ENCODE peak calls at places on chromosome 16, in ten cellular contexts. A is cardiac fibroblast, P is AG09319, J is tibial artery, N is heart right ventricle, X is fibroblast of the aortic adventitia, B is ascending aorta, M is heart left ventricle, G is AG10803, I is MCF 10A. T is an unnamed sample.

GRCh38 chr16:75464130-75464918 is at the start of gene TMEM170A:
- DNase-seq in X (peak), J (peak), N (peak), G (peak), I (peak), A (peak), B (peak), M (peak), P (peak), T (peak)

GRCh38 chr16:21159281-21159951 is 942 bp downstream of the LDAF1 start:
- DNase-seq in J (peak), P (no peak), B (no peak), A (peak), G (no peak), X (no peak), M (peak), I (peak), N (peak), T (no peak)

GRCh38 chr16:87330257-87330624 is 13.0 kb upstream of the C16orf95 start:
- DNase-seq in A (no peak), J (no peak), P (no peak), I (no peak), N (no peak), G (no peak), X (no peak), M (no peak), B (no peak), T (no peak)

GRCh38 chr16:57039148-57039812 is 49.9 kb downstream of the NLRC5 start:
- DNase-seq in X (peak), P (peak), N (no peak), B (no peak), J (no peak), A (peak), M (no peak), G (peak), I (no peak), T (peak)

GRCh38 chr16:1466968-1467521 is 7.8 kb downstream of the CLCN7 start:
- DNase-seq in I (peak), G (no peak), J (no peak), X (no peak), A (no peak), P (no peak), M (peak), N (no peak), B (no peak), T (no peak)

GRCh38 chr16:9854665-9855064 is 327.6 kb downstream of the GRIN2A start:
- DNase-seq in P (peak), G (peak), A (no peak), M (peak), J (no peak), I (no peak), N (peak), X (peak), B (no peak), T (peak)

GRCh38 chr16:48592839-48593429 is 17.0 kb downstream of the N4BP1 start:
- DNase-seq in A (no peak), B (no peak), G (no peak), P (no peak), N (no peak), M (no peak), X (no peak), I (peak), J (no peak), T (no peak)

GRCh38 chr16:70416748-70417616 is 21.9 kb downstream of the ST3GAL2 start:
- DNase-seq in I (no peak), A (no peak), G (no peak), M (no peak), J (no peak), B (no peak), P (no peak), X (no peak), N (no peak), T (no peak)

GRCh38 chr16:10312784-10313724 is 72.8 kb upstream of the ATF7IP2 start:
- DNase-seq in X (no peak), G (no peak), A (no peak), I (no peak), B (no peak), N (no peak), J (no peak), P (no peak), M (no peak), T (no peak)

GRCh38 chr16:71883849-71884638 is at the start of gene ZNF821:
- DNase-seq in J (peak), N (peak), A (peak), X (peak), M (peak), G (peak), I (peak), P (no peak), B (peak), T (peak)

GRCh38 chr16:1070084-1070987 is 2.2 kb upstream of the SSTR5 start:
- DNase-seq in J (no peak), X (no peak), A (no peak), B (no peak), I (no peak), G (no peak), P (no peak), M (no peak), N (no peak), T (no peak)

GRCh38 chr16:2705351-2705750 is 14.7 kb downstream of the PRSS27 start:
- DNase-seq in N (no peak), B (no peak), G (no peak), P (no peak), I (no peak), J (no peak), X (no peak), A (no peak), M (no peak), T (no peak)

GRCh38 chr16:9225527-9226316 is 134.3 kb downstream of the HAPSTR1 start:
- DNase-seq in G (peak), M (no peak), I (peak), P (no peak), X (no peak), B (no peak), N (no peak), A (no peak), J (no peak), T (no peak)

GRCh38 chr16:67552476-67552875 is 9.8 kb upstream of the CTCF start:
- DNase-seq in B (no peak), X (no peak), G (no peak), M (peak), J (no peak), N (peak), I (no peak), A (no peak), P (no peak), T (no peak)

GRCh38 chr16:50747206-50747956 is 5.5 kb downstream of the CYLD start:
- DNase-seq in B (no peak), G (no peak), P (no peak), N (no peak), M (no peak), J (no peak), X (peak), I (peak), A (peak), T (no peak)

GRCh38 chr16:84619103-84619460 is 1.2 kb upstream of the COTL1 start:
- DNase-seq in X (no peak), M (no peak), B (no peak), J (no peak), N (no peak), A (no peak), G (no peak), P (no peak), I (no peak), T (no peak)

GRCh38 chr16:57795431-57795878 is 6.8 kb downstream of the KIFC3 start:
- DNase-seq in B (no peak), J (no peak), G (peak), M (no peak), X (peak), A (peak), I (peak), N (peak), P (no peak), T (peak)

GRCh38 chr16:58814348-58814801 is 80.3 kb upstream of the GOT2 start:
- DNase-seq in X (peak), M (peak), B (no peak), I (peak), J (peak), N (peak), P (peak), A (peak), G (peak), T (peak)

GRCh38 chr16:23683487-23683886 is 4.8 kb downstream of the PLK1 start:
- DNase-seq in X (no peak), B (no peak), J (no peak), I (no peak), G (no peak), A (no peak), M (no peak), N (no peak), P (no peak), T (no peak)

GRCh38 chr16:83847371-83848225 is 39.8 kb downstream of the HSBP1 start:
- DNase-seq in B (no peak), M (no peak), I (peak), P (no peak), A (no peak), G (no peak), N (no peak), X (no peak), J (no peak), T (no peak)

GRCh38 chr16:79923431-79923830 is 322.9 kb upstream of the MAF start:
- DNase-seq in G (no peak), A (no peak), I (no peak), J (no peak), N (no peak), B (no peak), X (no peak), P (no peak), M (no peak), T (no peak)

GRCh38 chr16:89696598-89697128 is 4.8 kb downstream of the SPATA2L start:
- DNase-seq in P (no peak), J (no peak), G (no peak), B (no peak), X (no peak), I (no peak), A (no peak), N (no peak), M (no peak), T (no peak)

GRCh38 chr16:23679274-23679985 is 741 bp downstream of the PLK1 start:
- DNase-seq in B (no peak), A (peak), I (peak), G (no peak), X (peak), M (no peak), N (no peak), P (no peak), J (no peak), T (peak)

GRCh38 chr16:20763461-20764232 is at the start of gene ACSM3:
- DNase-seq in J (peak), I (peak), A (peak), P (peak), X (peak), B (peak), M (peak), N (peak), G (peak), T (peak)

GRCh38 chr16:11405331-11406176 is 60.3 kb downstream of the RMI2 start:
- DNase-seq in I (peak), J (no peak), M (peak), G (no peak), X (no peak), B (no peak), A (peak), N (no peak), P (no peak), T (no peak)

GRCh38 chr16:74724820-74725549 is 24.3 kb upstream of the MLKL start:
- DNase-seq in B (peak), M (no peak), I (peak), G (no peak), N (no peak), X (peak), P (no peak), A (peak), J (no peak), T (peak)

GRCh38 chr16:20904507-20905079 is 4.0 kb downstream of the LYRM1 start:
- DNase-seq in I (peak), M (no peak), J (no peak), X (peak), B (no peak), N (no peak), A (peak), P (no peak), G (peak), T (peak)

GRCh38 chr16:54630284-54630967 is 300.2 kb upstream of the IRX5 start:
- DNase-seq in G (peak), X (peak), B (no peak), A (peak), N (no peak), J (no peak), P (peak), M (no peak), I (peak), T (peak)

GRCh38 chr16:62256406-62256805 is 220.2 kb upstream of the CDH8 start:
- DNase-seq in J (no peak), A (no peak), X (no peak), M (no peak), N (no peak), I (no peak), B (no peak), P (no peak), G (no peak), T (no peak)

GRCh38 chr16:64910351-64910750 is 211.5 kb downstream of the CDH11 start:
- DNase-seq in M (peak), A (peak), G (peak), X (peak), P (peak), I (peak), N (peak), J (peak), B (peak), T (peak)

GRCh38 chr16:86854058-86854621 is 275.8 kb downstream of the FOXL1 start:
- DNase-seq in M (no peak), G (peak), I (no peak), B (no peak), J (no peak), A (peak), N (no peak), P (peak), X (peak), T (peak)

GRCh38 chr16:6891486-6891885 is 441.2 kb upstream of the RBFOX1 start:
- DNase-seq in J (no peak), P (no peak), A (no peak), N (no peak), G (no peak), I (no peak), M (no peak), X (no peak), B (no peak), T (no peak)

GRCh38 chr16:75218256-75219076 is at the start of gene CTRB1:
- DNase-seq in X (no peak), P (no peak), G (no peak), N (no peak), J (no peak), B (no peak), I (no peak), A (no peak), M (no peak), T (no peak)

GRCh38 chr16:1958715-1959268 is 546 bp upstream of the NDUFB10 start:
- DNase-seq in G (no peak), I (no peak), B (no peak), J (no peak), X (no peak), P (no peak), A (no peak), M (no peak), N (no peak), T (no peak)

GRCh38 chr16:47787695-47788094 is 326.6 kb downstream of the PHKB start:
- DNase-seq in B (no peak), P (no peak), G (peak), J (no peak), N (no peak), X (peak), I (peak), M (no peak), A (peak), T (peak)

GRCh38 chr16:11481987-11482386 is 104.7 kb downstream of the LITAF start:
- DNase-seq in N (no peak), P (no peak), A (no peak), M (no peak), I (no peak), G (peak), X (no peak), J (no peak), B (no peak), T (no peak)

GRCh38 chr16:30032083-30032819 is 1.2 kb upstream of the TLCD3B start:
- DNase-seq in N (no peak), J (no peak), P (no peak), A (peak), I (peak), B (no peak), X (peak), G (peak), M (no peak), T (peak)

GRCh38 chr16:23771027-23771426 is 16.2 kb downstream of the CHP2 start:
- DNase-seq in G (no peak), X (no peak), A (no peak), I (peak), J (no peak), N (no peak), M (no peak), P (no peak), B (no peak), T (no peak)

GRCh38 chr16:78669994-78670393 is 570.5 kb downstream of the WWOX start:
- DNase-seq in P (no peak), J (no peak), X (peak), B (no peak), G (peak), M (peak), A (peak), N (peak), I (peak), T (peak)
- TF ChIP-seq CTCF in P (no peak), J (no peak), X (no peak), B (no peak), G (no peak), M (no peak), A (no peak), N (peak), I (no peak), T (no peak)

DNA sequence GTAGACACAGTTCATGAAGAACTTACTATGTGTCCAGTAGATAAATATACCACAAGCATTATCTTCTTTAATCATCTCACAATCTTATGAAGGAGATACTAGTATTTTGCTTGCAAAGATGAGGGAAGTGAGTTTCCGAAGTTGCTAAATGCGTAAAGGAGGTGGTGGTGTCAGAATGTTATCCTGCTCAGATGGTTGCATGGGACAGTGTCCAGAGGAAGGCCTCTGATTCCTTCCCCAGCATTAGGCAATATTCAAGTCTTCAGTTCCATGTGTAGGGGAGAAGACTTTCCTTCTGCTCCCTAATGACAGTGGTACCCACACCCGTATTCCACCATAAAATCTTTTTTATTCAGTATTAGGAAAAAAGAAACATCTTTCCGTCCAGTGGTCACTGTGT is 263.3 kb downstream of the WWOX start:
- DNase-seq in N (no peak), X (no peak), I (no peak), P (no peak), B (no peak), M (no peak), A (no peak), G (no peak), J (no peak), T (no peak)
- TF ChIP-seq CTCF in N (no peak), X (no peak), I (no peak), P (no peak), B (no peak), M (no peak), A (no peak), G (no peak), J (no peak), T (no peak)

GRCh38 chr16:17970816-17971291 is 365.7 kb downstream of the NPIPA8 start:
- DNase-seq in I (no peak), J (peak), N (no peak), X (no peak), P (no peak), A (no peak), B (peak), M (no peak), G (peak), T (no peak)
- TF ChIP-seq CTCF in I (no peak), J (no peak), N (peak), X (no peak), P (no peak), A (no peak), B (no peak), M (no peak), G (peak), T (no peak)

DNA sequence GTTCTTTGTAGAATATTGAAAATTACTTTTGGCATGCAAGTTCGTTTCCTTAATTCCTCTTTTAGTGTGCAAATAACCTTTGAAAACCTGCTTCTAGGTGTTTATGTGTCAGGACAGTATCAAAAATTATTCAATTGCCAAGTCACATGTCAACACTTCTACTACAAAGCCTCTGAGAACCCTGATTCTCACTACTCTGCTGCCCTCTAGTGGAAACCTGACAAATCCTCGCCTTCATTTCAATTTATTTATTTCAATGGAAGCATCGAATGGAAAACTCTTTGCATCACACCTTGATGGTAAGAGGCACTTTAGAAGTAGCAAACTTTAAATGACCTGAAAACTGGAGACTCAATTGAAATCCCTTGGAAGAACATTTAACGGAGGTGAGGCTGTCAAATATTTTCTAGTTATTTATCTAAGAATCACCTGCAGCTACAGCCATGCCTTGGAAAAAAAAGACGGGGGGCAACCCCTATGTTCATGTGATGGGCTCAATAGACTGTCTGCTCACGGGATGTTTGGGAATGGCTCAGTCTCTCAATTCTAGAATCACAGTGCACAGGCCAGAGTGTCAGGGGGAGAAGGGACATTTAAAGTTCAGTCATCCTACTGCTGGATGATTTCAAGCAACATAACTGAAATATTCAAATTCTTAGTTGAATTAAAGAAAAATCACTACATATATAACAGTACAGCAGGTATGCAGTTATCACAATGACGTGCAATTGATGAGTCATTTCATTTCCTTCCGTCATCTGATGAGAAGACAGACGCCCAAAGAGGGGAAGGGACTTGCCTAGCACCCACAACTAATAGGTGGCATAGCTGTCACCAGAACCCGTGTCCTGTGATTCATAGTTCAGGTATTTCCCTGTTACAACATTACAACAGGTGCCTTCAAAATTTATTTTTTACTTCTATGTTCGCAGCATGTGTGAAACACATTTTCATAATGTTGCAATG is 563.9 kb downstream of the TOX3 start:
- DNase-seq in P (peak), A (peak), G (peak), M (no peak), I (peak), X (peak), B (no peak), J (no peak), N (peak), T (peak)
- TF ChIP-seq CTCF in P (peak), A (peak), G (peak), M (peak), I (peak), X (peak), B (peak), J (peak), N (peak), T (peak)

T was measured in astrocyte.